ENCODE peak calls at places on chromosomes 4 and X, in nine cellular contexts. One of them, this sample, is unnamed.

GRCh38 chr4:101050836-101051205 is 296.5 kb downstream of the PPP3CA start:
- DNase-seq in H9: no peak
- DNase-seq in PC-3: no peak
- DNase-seq in neuronal stem cell: no peak
- DNase-seq in IMR-90: no peak
- DNase-seq in GM12878: no peak
- DNase-seq in SK-N-MC: no peak
- DNase-seq in mesendoderm: no peak
- DNase-seq in fibroblast of lung: no peak
- DNase-seq in this sample: no peak

GRCh38 chrX:15146515-15146914 is 123.4 kb downstream of the ASB9 start:
- DNase-seq in H9: peak; percentile 35
- DNase-seq in PC-3: peak; percentile 58
- DNase-seq in neuronal stem cell: no peak
- DNase-seq in IMR-90: no peak
- DNase-seq in GM12878: no peak
- DNase-seq in SK-N-MC: no peak
- DNase-seq in mesendoderm: peak; percentile 22
- DNase-seq in fibroblast of lung: peak; percentile 5
- DNase-seq in this sample: peak; percentile 80

GRCh38 chr4:57233391-57233790 is 123.2 kb upstream of the IGFBP7 start:
- DNase-seq in H9: no peak
- DNase-seq in PC-3: peak; percentile 85
- DNase-seq in neuronal stem cell: no peak
- DNase-seq in IMR-90: peak; percentile 28
- DNase-seq in GM12878: no peak
- DNase-seq in SK-N-MC: no peak
- DNase-seq in mesendoderm: no peak
- DNase-seq in fibroblast of lung: peak; percentile 51
- DNase-seq in this sample: no peak

GRCh38 chr4:169225812-169226211 is 44.9 kb downstream of the SH3RF1 start:
- DNase-seq in H9: no peak
- DNase-seq in PC-3: peak; percentile 62
- DNase-seq in neuronal stem cell: no peak
- DNase-seq in IMR-90: peak; percentile 60
- DNase-seq in GM12878: no peak
- DNase-seq in SK-N-MC: no peak
- DNase-seq in mesendoderm: no peak
- DNase-seq in fibroblast of lung: no peak
- DNase-seq in this sample: no peak

GRCh38 chr4:159021597-159022385 is 81.1 kb upstream of the RAPGEF2 start:
- DNase-seq in H9: peak; percentile 57
- DNase-seq in PC-3: no peak
- DNase-seq in neuronal stem cell: no peak
- DNase-seq in IMR-90: no peak
- DNase-seq in GM12878: no peak
- DNase-seq in SK-N-MC: no peak
- DNase-seq in mesendoderm: peak; percentile 74
- DNase-seq in fibroblast of lung: no peak
- DNase-seq in this sample: peak; percentile 70

GRCh38 chrX:107676559-107677378 is 48.5 kb downstream of the PRPS1 start:
- DNase-seq in H9: no peak
- DNase-seq in PC-3: peak; percentile 80
- DNase-seq in neuronal stem cell: no peak
- DNase-seq in IMR-90: peak; percentile 84
- DNase-seq in GM12878: no peak
- DNase-seq in SK-N-MC: no peak
- DNase-seq in mesendoderm: peak; percentile 59
- DNase-seq in fibroblast of lung: peak; percentile 97
- DNase-seq in this sample: peak; percentile 82

GRCh38 chr4:152727784-152728183 is 48.0 kb upstream of the TMEM154 start:
- DNase-seq in H9: no peak
- DNase-seq in PC-3: no peak
- DNase-seq in neuronal stem cell: no peak
- DNase-seq in IMR-90: no peak
- DNase-seq in GM12878: no peak
- DNase-seq in SK-N-MC: no peak
- DNase-seq in mesendoderm: peak; percentile 37
- DNase-seq in fibroblast of lung: no peak
- DNase-seq in this sample: peak; percentile 61

GRCh38 chrX:105018865-105019264 is 201.6 kb downstream of the TEX13A start:
- DNase-seq in H9: no peak
- DNase-seq in PC-3: no peak
- DNase-seq in neuronal stem cell: no peak
- DNase-seq in IMR-90: no peak
- DNase-seq in GM12878: no peak
- DNase-seq in SK-N-MC: no peak
- DNase-seq in mesendoderm: no peak
- DNase-seq in fibroblast of lung: no peak
- DNase-seq in this sample: no peak

GRCh38 chr4:144647095-144647959 is 1.4 kb downstream of the HHIP start:
- DNase-seq in H9: peak; percentile 32
- DNase-seq in PC-3: no peak
- DNase-seq in neuronal stem cell: no peak
- DNase-seq in IMR-90: peak; percentile 51
- DNase-seq in GM12878: no peak
- DNase-seq in SK-N-MC: no peak
- DNase-seq in mesendoderm: peak; percentile 48
- DNase-seq in fibroblast of lung: peak; percentile 58
- DNase-seq in this sample: peak; percentile 66

GRCh38 chrX:129721870-129722269 is 16.9 kb upstream of the XPNPEP2 start:
- DNase-seq in H9: no peak
- DNase-seq in PC-3: no peak
- DNase-seq in neuronal stem cell: no peak
- DNase-seq in IMR-90: no peak
- DNase-seq in GM12878: no peak
- DNase-seq in SK-N-MC: no peak
- DNase-seq in mesendoderm: peak; percentile 64
- DNase-seq in fibroblast of lung: no peak
- DNase-seq in this sample: peak; percentile 49

GRCh38 chrX:149962859-149963757 is 24.8 kb upstream of the EOLA2 start:
- DNase-seq in H9: peak; percentile 36
- DNase-seq in PC-3: peak; percentile 77
- DNase-seq in neuronal stem cell: peak; percentile 12
- DNase-seq in IMR-90: peak; percentile 69
- DNase-seq in GM12878: peak; percentile 5
- DNase-seq in SK-N-MC: no peak
- DNase-seq in mesendoderm: peak; percentile 65
- DNase-seq in fibroblast of lung: peak; percentile 70
- DNase-seq in this sample: peak; percentile 68

GRCh38 chr4:43607827-43608461 is 715.4 kb downstream of the GRXCR1 start:
- DNase-seq in H9: no peak
- DNase-seq in PC-3: no peak
- DNase-seq in neuronal stem cell: no peak
- DNase-seq in IMR-90: no peak
- DNase-seq in GM12878: no peak
- DNase-seq in SK-N-MC: no peak
- DNase-seq in mesendoderm: no peak
- DNase-seq in fibroblast of lung: no peak
- DNase-seq in this sample: no peak

DNA sequence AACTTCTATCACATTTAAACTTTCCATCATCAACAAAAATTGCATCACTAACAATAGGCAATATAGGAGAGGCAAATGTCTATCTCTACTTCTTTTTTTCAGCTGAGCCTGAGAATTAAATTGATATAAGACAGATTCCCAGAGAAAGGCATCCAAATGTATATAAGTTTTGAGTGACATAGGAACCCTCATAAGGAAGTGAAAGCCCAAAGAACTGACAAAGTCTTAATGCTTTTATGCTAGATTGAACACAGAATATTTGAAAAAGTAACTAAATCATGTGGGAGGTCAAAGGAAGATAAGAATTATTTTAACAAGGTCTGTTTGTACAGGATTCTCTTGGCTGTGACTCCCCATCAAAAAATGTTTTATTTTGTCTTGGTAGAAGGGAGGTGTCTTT is 714.9 kb downstream of the GRXCR1 start:
- DNase-seq in H9: no peak
- DNase-seq in PC-3: no peak
- DNase-seq in neuronal stem cell: no peak
- DNase-seq in IMR-90: no peak
- DNase-seq in GM12878: no peak
- DNase-seq in SK-N-MC: no peak
- DNase-seq in mesendoderm: no peak
- DNase-seq in fibroblast of lung: no peak
- DNase-seq in this sample: no peak
- H3K27ac ChIP-seq in H9: no peak overlapping the region
- H3K27ac ChIP-seq in PC-3: no peak overlapping the region
- H3K27ac ChIP-seq in neuronal stem cell: no peak overlapping the region
- H3K27ac ChIP-seq in IMR-90: no peak overlapping the region
- H3K27ac ChIP-seq in GM12878: no peak overlapping the region
- H3K27ac ChIP-seq in SK-N-MC: no peak overlapping the region
- H3K27ac ChIP-seq in mesendoderm: no peak overlapping the region
- H3K27ac ChIP-seq in fibroblast of lung: no peak overlapping the region
- H3K27ac ChIP-seq in this sample: no peak overlapping the region

GRCh38 chr4:118033148-118034060 is 882 bp upstream of the NDST3 start:
- DNase-seq in H9: peak; percentile 70
- DNase-seq in PC-3: peak; percentile 29
- DNase-seq in neuronal stem cell: peak; percentile 56
- DNase-seq in IMR-90: peak; percentile 24
- DNase-seq in GM12878: no peak
- DNase-seq in SK-N-MC: no peak
- DNase-seq in mesendoderm: peak; percentile 75
- DNase-seq in fibroblast of lung: peak; percentile 57
- DNase-seq in this sample: peak; percentile 89
- H3K9ac ChIP-seq in H9: peak overlapping the region; percentile 24
- H3K9ac ChIP-seq in PC-3: no peak overlapping the region
- H3K9ac ChIP-seq in neuronal stem cell: peak overlapping the region; percentile 81
- H3K9ac ChIP-seq in IMR-90: no peak overlapping the region
- H3K9ac ChIP-seq in GM12878: no peak overlapping the region
- H3K9ac ChIP-seq in SK-N-MC: peak overlapping the region; percentile 65
- H3K9ac ChIP-seq in mesendoderm: peak overlapping the region; percentile 46
- H3K9ac ChIP-seq in fibroblast of lung: peak overlapping the region; percentile 7
- H3K9ac ChIP-seq in this sample: no peak overlapping the region

GRCh38 chr4:182447938-182448280 is 204.7 kb downstream of the TENM3 start:
- DNase-seq in H9: no peak
- DNase-seq in PC-3: no peak
- DNase-seq in neuronal stem cell: no peak
- DNase-seq in IMR-90: no peak
- DNase-seq in GM12878: no peak
- DNase-seq in SK-N-MC: no peak
- DNase-seq in mesendoderm: no peak
- DNase-seq in fibroblast of lung: peak; percentile 23
- DNase-seq in this sample: no peak
- H3K27ac ChIP-seq in H9: no peak overlapping the region
- H3K27ac ChIP-seq in PC-3: no peak overlapping the region
- H3K27ac ChIP-seq in neuronal stem cell: peak overlapping the region; percentile 75
- H3K27ac ChIP-seq in IMR-90: peak overlapping the region; percentile 2
- H3K27ac ChIP-seq in GM12878: no peak overlapping the region
- H3K27ac ChIP-seq in SK-N-MC: no peak overlapping the region
- H3K27ac ChIP-seq in mesendoderm: no peak overlapping the region
- H3K27ac ChIP-seq in fibroblast of lung: no peak overlapping the region
- H3K27ac ChIP-seq in this sample: peak overlapping the region; percentile 75

DNA sequence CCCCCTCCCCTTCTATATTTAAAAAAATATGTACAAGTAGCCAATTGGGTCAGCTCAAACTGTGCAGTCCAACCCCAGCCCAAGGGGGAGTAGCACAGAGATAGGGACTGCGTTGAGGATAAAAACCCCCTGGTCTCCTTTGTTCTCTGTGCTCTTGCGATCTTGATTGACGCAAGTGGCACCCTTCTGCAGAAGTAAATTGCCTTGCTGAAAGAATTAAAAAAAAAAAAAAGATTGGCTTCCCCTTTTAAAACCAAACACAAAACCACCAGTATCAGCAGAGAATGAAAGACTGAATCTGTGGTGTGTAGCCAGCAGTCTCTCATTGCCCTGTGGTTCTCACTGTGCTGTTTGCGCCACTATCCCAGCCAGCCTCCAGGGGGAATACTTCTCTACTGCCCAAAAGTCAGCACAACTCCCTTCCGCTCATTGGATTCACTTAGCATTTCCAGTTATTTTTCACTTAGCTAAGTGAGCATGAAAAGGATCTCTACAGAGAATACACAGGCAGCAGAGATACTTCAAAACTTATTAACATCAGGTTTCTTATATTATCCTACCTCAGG is 29.7 kb downstream of the MANBA start:
- DNase-seq in H9: peak; percentile 59
- DNase-seq in PC-3: no peak
- DNase-seq in neuronal stem cell: no peak
- DNase-seq in IMR-90: no peak
- DNase-seq in GM12878: no peak
- DNase-seq in SK-N-MC: no peak
- DNase-seq in mesendoderm: peak; percentile 57
- DNase-seq in fibroblast of lung: no peak
- DNase-seq in this sample: peak; percentile 84
- H3K9ac ChIP-seq in H9: no peak overlapping the region
- H3K9ac ChIP-seq in PC-3: no peak overlapping the region
- H3K9ac ChIP-seq in neuronal stem cell: no peak overlapping the region
- H3K9ac ChIP-seq in IMR-90: no peak overlapping the region
- H3K9ac ChIP-seq in GM12878: no peak overlapping the region
- H3K9ac ChIP-seq in SK-N-MC: no peak overlapping the region
- H3K9ac ChIP-seq in mesendoderm: no peak overlapping the region
- H3K9ac ChIP-seq in fibroblast of lung: no peak overlapping the region
- H3K9ac ChIP-seq in this sample: no peak overlapping the region